ENCODE peak calls at places on chromosomes 2 and 18, in four cellular contexts. M, H, U and J are unnamed samples.
A peak's percentile ranks its signal among the peaks of the same experiment; 100 is the strongest.

GRCh38 chr2:105071379-105071778 is 33.5 kb downstream of the MRPS9 start:
- DNase-seq in M (no peak), H (no peak), U (no peak), J (no peak)

GRCh38 chr2:99079226-99079625 is 62.3 kb upstream of the C2orf15 start:
- DNase-seq in H (no peak), U (no peak), M (no peak), J (no peak)

GRCh38 chr2:669323-669722 is 7.9 kb downstream of the TMEM18 start:
- DNase-seq in U (no peak), H (no peak), M (no peak), J (no peak)

GRCh38 chr2:59276033-59276432 is 1034.9 kb upstream of the FANCL start:
- DNase-seq in U (no peak), M (peak; percentile 15), H (no peak), J (no peak)

GRCh38 chr18:75714766-75715165 is 287.3 kb upstream of the SMIM21 start:
- DNase-seq in M (no peak), U (no peak), H (no peak), J (no peak)

GRCh38 chr2:102063360-102063947 is 71.7 kb downstream of the IL1R2 start:
- DNase-seq in U (no peak), H (no peak), M (peak; percentile 58), J (no peak)

GRCh38 chr2:75277111-75277510 is 77.8 kb upstream of the TACR1 start:
- DNase-seq in M (no peak), H (no peak), U (no peak), J (no peak)

GRCh38 chr2:19942199-19942598 is 40.4 kb upstream of the TTC32 start:
- DNase-seq in U (no peak), M (no peak), H (no peak), J (no peak)

GRCh38 chr2:14189929-14190328 is 442.6 kb upstream of the LRATD1 start:
- DNase-seq in M (no peak), H (no peak), U (no peak), J (no peak)

GRCh38 chr2:143429932-143430331 is 300.7 kb downstream of the ARHGAP15 start:
- DNase-seq in H (no peak), U (no peak), M (no peak), J (no peak)

GRCh38 chr18:79950440-79951341 is 762 bp downstream of the SLC66A2 start:
- DNase-seq in M (peak; percentile 16), U (no peak), H (no peak), J (no peak)

GRCh38 chr18:69031571-69032451 is 233.9 kb downstream of the CCDC102B start:
- DNase-seq in U (no peak), H (no peak), M (no peak), J (no peak)

GRCh38 chr18:75161629-75162028 is 47.3 kb downstream of the PTGR3 start:
- DNase-seq in U (no peak), M (peak; percentile 46), H (no peak), J (peak; percentile 77)

GRCh38 chr2:207913772-207914358 is 111.5 kb downstream of the PLEKHM3 start:
- DNase-seq in H (no peak), M (no peak), U (no peak), J (no peak)

GRCh38 chr2:207930747-207931146 is 94.6 kb downstream of the PLEKHM3 start:
- DNase-seq in H (no peak), M (no peak), U (no peak), J (no peak)

GRCh38 chr2:234682492-234683228 is 185.8 kb upstream of the ARL4C start:
- DNase-seq in H (no peak), U (no peak), M (no peak), J (peak; percentile 41)

GRCh38 chr2:71070294-71071025 is 2.0 kb downstream of the NAGK start:
- DNase-seq in U (no peak), M (peak; percentile 24), H (no peak), J (peak; percentile 66)

GRCh38 chr18:2212846-2213245 is 358.5 kb downstream of the METTL4 start:
- DNase-seq in H (no peak), U (no peak), M (no peak), J (no peak)

GRCh38 chr2:88521445-88522070 is 69.1 kb upstream of the FOXI3 start:
- DNase-seq in H (no peak), M (no peak), U (no peak), J (no peak)

GRCh38 chr2:12455626-12456025 is 261.1 kb upstream of the TRIB2 start:
- DNase-seq in U (no peak), H (no peak), M (no peak), J (no peak)

GRCh38 chr2:134934641-134935040 is 16.0 kb downstream of the CCNT2 start:
- DNase-seq in U (no peak), M (no peak), H (no peak), J (no peak)

GRCh38 chr2:110677080-110677479 is 783 bp downstream of the BUB1 start:
- DNase-seq in M (no peak), U (no peak), H (no peak), J (no peak)

GRCh38 chr2:207950063-207950760 is 75.1 kb downstream of the PLEKHM3 start:
- DNase-seq in U (no peak), M (no peak), H (no peak), J (no peak)

GRCh38 chr2:195092341-195092740 is 564.7 kb upstream of the SLC39A10 start:
- DNase-seq in U (no peak), H (no peak), M (no peak), J (no peak)

GRCh38 chr18:75249672-75250470 is 39.3 kb downstream of the TSHZ1 start:
- DNase-seq in U (no peak), M (peak; percentile 8), H (no peak), J (no peak)

GRCh38 chr2:206232287-206233035 is 42.0 kb upstream of the ZDBF2 start:
- DNase-seq in U (no peak), H (no peak), M (no peak), J (no peak)

GRCh38 chr18:2923464-2923863 is 76.7 kb downstream of the EMILIN2 start:
- DNase-seq in U (no peak), H (no peak), M (no peak), J (no peak)

GRCh38 chr2:127423476-127423840 is 5.2 kb downstream of the PROC start:
- DNase-seq in M (no peak), U (no peak), H (no peak), J (no peak)

GRCh38 chr18:63147010-63147409 is 172.6 kb downstream of the BCL2 start:
- DNase-seq in H (no peak), U (no peak), M (no peak), J (no peak)

GRCh38 chr2:236173734-236174607 is 5.8 kb upstream of the GBX2 start:
- DNase-seq in U (no peak), H (no peak), M (no peak), J (no peak)

GRCh38 chr2:141570474-141571131 is 560.2 kb downstream of the LRP1B start:
- DNase-seq in M (no peak), H (no peak), U (no peak), J (no peak)

GRCh38 chr2:33437815-33438214 is 38.6 kb upstream of the RASGRP3 start:
- DNase-seq in M (no peak), H (no peak), U (no peak), J (no peak)

GRCh38 chr2:216991563-216991962 is 131.7 kb upstream of the TNP1 start:
- DNase-seq in M (no peak), U (no peak), H (no peak), J (no peak)

GRCh38 chr2:48694143-48694542 is 61.4 kb downstream of the LHCGR start:
- DNase-seq in U (no peak), M (no peak), H (peak; percentile 34), J (peak; percentile 27)

GRCh38 chr2:127637725-127638252 is 8.2 kb upstream of the GPR17 start:
- DNase-seq in H (peak; percentile 61), M (peak; percentile 55), U (no peak), J (no peak)

GRCh38 chr2:109402180-109402579 is 211.6 kb downstream of the SEPTIN10 start:
- DNase-seq in M (no peak), H (no peak), U (no peak), J (no peak)
- TF ChIP-seq CHD2 in M (no peak), H (no peak), U (no peak), J (no peak)

GRCh38 chr2:16287831-16288230 is 347.5 kb downstream of the MYCN start:
- DNase-seq in U (no peak), H (no peak), M (no peak), J (no peak)

GRCh38 chr2:16291731-16292550 is 351.6 kb downstream of the MYCN start:
- DNase-seq in H (no peak), M (no peak), U (no peak), J (no peak)

GRCh38 chr2:16288371-16289112 is 348.2 kb downstream of the MYCN start:
- DNase-seq in U (no peak), H (no peak), M (no peak), J (no peak)

GRCh38 chr2:16291226-16291625 is 350.9 kb downstream of the MYCN start:
- DNase-seq in U (no peak), H (no peak), M (no peak), J (no peak)

GRCh38 chr2:16290311-16291020 is 350.1 kb downstream of the MYCN start:
- DNase-seq in H (no peak), M (no peak), U (no peak), J (no peak)
- TF ChIP-seq SRF in H (no peak), M (no peak), U (no peak), J (no peak)

DNA sequence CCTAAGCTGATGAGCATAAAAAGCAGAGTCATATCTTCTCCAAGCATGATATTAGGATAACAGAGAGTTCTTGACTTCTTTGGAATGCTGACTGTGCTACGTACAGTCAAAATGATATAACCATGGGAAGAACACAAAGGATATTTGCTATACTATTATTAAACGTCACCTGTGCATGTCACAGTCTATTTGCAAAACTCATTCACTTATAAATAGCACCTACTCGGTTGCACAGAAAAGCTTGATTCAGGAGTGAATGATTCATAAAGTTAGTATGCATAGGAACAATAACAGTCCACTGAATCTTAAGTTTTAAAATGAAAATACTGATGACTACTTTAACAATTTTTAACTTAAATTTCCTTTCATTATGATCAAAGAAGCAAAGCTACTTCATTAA is 83.3 kb downstream of the SP3 start:
- DNase-seq in H (no peak), U (no peak), M (no peak), J (no peak)
- TF ChIP-seq CHD2 in H (no peak), U (no peak), M (no peak), J (no peak)

GRCh38 chr2:237692601-237693079 is 65.3 kb downstream of the LRRFIP1 start:
- DNase-seq in M (peak; percentile 47), H (no peak), U (no peak), J (no peak)
- TF ChIP-seq SRF in M (no peak), H (no peak), U (no peak), J (no peak)